ENCODE peak calls at places on chromosome 11, in nine cellular contexts. K is thoracic aorta; G is neural progenitor cell; D is iPS DF 6.9; N is CD4-positive, alpha-beta memory T cell; Y is prostate gland; U is fibroblast of lung; B is tibial artery; E is heart right ventricle. A is an unnamed sample. For H3K9me3 and H3K4me1, the result is how much of the 10 kb centered on the place peaks cover.

GRCh38 chr11:71452354-71453020 is 516 bp upstream of the NADSYN1 start:
- DNase-seq in G (peak), U (peak), Y (peak), K (no peak), E (peak), B (peak), N (peak), D (no peak), A (peak)

GRCh38 chr11:11876458-11876857 is 34.7 kb downstream of the USP47 start:
- DNase-seq in D (peak), B (no peak), E (no peak), U (no peak), Y (no peak), K (no peak), N (no peak), G (peak), A (no peak)

GRCh38 chr11:44835326-44835725 is 108.6 kb downstream of the TSPAN18 start:
- DNase-seq in U (no peak), E (no peak), G (no peak), D (no peak), N (no peak), K (no peak), Y (no peak), B (no peak), A (no peak)

GRCh38 chr11:86547727-86548126 is 124.7 kb downstream of the ME3 start:
- DNase-seq in E (no peak), K (no peak), N (no peak), B (no peak), G (no peak), U (no peak), D (no peak), Y (no peak), A (no peak)

GRCh38 chr11:115334932-115335788 is 169.1 kb downstream of the CADM1 start:
- DNase-seq in B (no peak), G (peak), E (no peak), D (no peak), N (no peak), K (no peak), Y (no peak), U (peak), A (peak)

GRCh38 chr11:117719480-117719879 is 77.5 kb downstream of the DSCAML1 start:
- DNase-seq in B (no peak), K (no peak), N (no peak), E (no peak), Y (no peak), U (no peak), G (no peak), D (no peak), A (no peak)

GRCh38 chr11:72015511-72016061 is 16.9 kb downstream of the IL18BP start:
- DNase-seq in N (no peak), B (no peak), E (no peak), K (no peak), U (peak), G (peak), Y (no peak), D (no peak), A (no peak)

GRCh38 chr11:57493507-57494503 is 21.7 kb downstream of the SLC43A1 start:
- DNase-seq in D (peak), B (no peak), N (peak), K (no peak), E (peak), Y (peak), G (peak), U (no peak), A (peak)

GRCh38 chr11:30758012-30758411 is 171.9 kb upstream of the MPPED2 start:
- DNase-seq in G (no peak), K (no peak), N (no peak), B (no peak), D (no peak), E (no peak), Y (no peak), U (no peak), A (no peak)

GRCh38 chr11:117573326-117573725 is 223.7 kb downstream of the DSCAML1 start:
- DNase-seq in D (no peak), Y (no peak), U (no peak), E (no peak), B (peak), G (no peak), K (no peak), N (no peak), A (no peak)

GRCh38 chr11:96200243-96200642 is 142.8 kb downstream of the MAML2 start:
- DNase-seq in Y (no peak), E (no peak), U (peak), K (no peak), G (no peak), N (no peak), D (no peak), B (no peak), A (no peak)

GRCh38 chr11:65625628-65626342 is 10.2 kb downstream of the PCNX3 start:
- DNase-seq in Y (peak), E (peak), B (peak), K (no peak), D (no peak), U (no peak), N (peak), G (peak), A (peak)

GRCh38 chr11:21110378-21110777 is 441.0 kb downstream of the NELL1 start:
- DNase-seq in G (no peak), Y (no peak), N (no peak), E (no peak), D (no peak), K (no peak), U (no peak), B (no peak), A (no peak)

GRCh38 chr11:7609521-7609920 is 63.8 kb downstream of the CYB5R2 start:
- DNase-seq in K (no peak), U (no peak), E (no peak), N (no peak), Y (no peak), B (no peak), G (no peak), D (no peak), A (no peak)

GRCh38 chr11:3135491-3136440 is 29.3 kb downstream of the OSBPL5 start:
- DNase-seq in N (no peak), G (peak), B (no peak), Y (no peak), D (no peak), E (peak), U (no peak), K (no peak), A (no peak)

GRCh38 chr11:130220311-130221030 is 60.9 kb downstream of the ST14 start:
- DNase-seq in N (no peak), K (no peak), G (no peak), B (no peak), E (no peak), D (no peak), U (no peak), Y (no peak), A (no peak)

GRCh38 chr11:130561441-130561881 is 113.0 kb downstream of the ADAMTS15 start:
- DNase-seq in N (no peak), Y (no peak), G (no peak), D (no peak), K (no peak), B (no peak), E (no peak), U (peak), A (no peak)

GRCh38 chr11:126840201-126840886 is 160.2 kb downstream of the KIRREL3 start:
- DNase-seq in D (no peak), N (no peak), G (no peak), B (no peak), K (no peak), U (peak), E (no peak), Y (no peak), A (no peak)

GRCh38 chr11:7487360-7487759 is 2.1 kb downstream of the OLFML1 start:
- DNase-seq in B (no peak), N (no peak), E (no peak), G (no peak), U (no peak), D (no peak), K (no peak), Y (no peak), A (no peak)

GRCh38 chr11:78841451-78842060 is 266.9 kb upstream of the NARS2 start:
- DNase-seq in B (no peak), N (no peak), G (no peak), E (no peak), U (peak), K (no peak), Y (no peak), D (no peak), A (no peak)

GRCh38 chr11:64447717-64448598 is 89.0 kb downstream of the RPS6KA4 start:
- DNase-seq in D (no peak), K (no peak), G (no peak), N (no peak), E (peak), U (peak), Y (peak), B (peak), A (peak)

GRCh38 chr11:12801976-12802375 is 127.8 kb downstream of the TEAD1 start:
- DNase-seq in D (no peak), E (no peak), B (no peak), K (no peak), U (no peak), G (no peak), Y (no peak), N (no peak), A (no peak)

GRCh38 chr11:105149477-105149876 is 9.9 kb upstream of the CARD18 start:
- DNase-seq in N (no peak), E (no peak), K (no peak), D (no peak), Y (no peak), B (no peak), U (no peak), G (no peak), A (no peak)

GRCh38 chr11:37630866-37631265 is 1032.8 kb upstream of the RAG2 start:
- DNase-seq in K (no peak), G (no peak), N (no peak), D (no peak), U (no peak), B (no peak), E (no peak), Y (no peak), A (no peak)

GRCh38 chr11:60970369-60970774 is 1.1 kb upstream of the CD6 start:
- DNase-seq in G (peak), N (peak), D (no peak), Y (no peak), U (peak), E (peak), K (no peak), B (peak), A (peak)

GRCh38 chr11:100546714-100547113 is 140.4 kb upstream of the ARHGAP42 start:
- DNase-seq in N (no peak), E (no peak), B (no peak), G (no peak), D (no peak), Y (no peak), U (peak), K (no peak), A (peak)

GRCh38 chr11:48193876-48194275 is 22.7 kb upstream of the OR4B1 start:
- DNase-seq in Y (no peak), K (no peak), E (no peak), G (no peak), D (no peak), U (peak), B (no peak), N (no peak), A (no peak)

GRCh38 chr11:128189823-128190222 is 397.5 kb downstream of the ETS1 start:
- DNase-seq in K (no peak), Y (no peak), E (no peak), U (no peak), G (no peak), B (no peak), N (no peak), D (no peak), A (no peak)

GRCh38 chr11:36091256-36091811 is 147.5 kb downstream of the LDLRAD3 start:
- DNase-seq in B (no peak), N (no peak), K (no peak), G (no peak), U (peak), D (no peak), Y (no peak), E (no peak), A (no peak)

GRCh38 chr11:111414267-111414931 is 35.3 kb upstream of the POU2AF1 start:
- DNase-seq in E (no peak), B (no peak), K (no peak), N (no peak), D (no peak), U (no peak), G (no peak), Y (no peak), A (no peak)

GRCh38 chr11:21511835-21512440 is 680.9 kb upstream of the ANO5 start:
- DNase-seq in U (peak), B (no peak), Y (peak), N (no peak), E (peak), G (peak), D (peak), K (no peak), A (peak)

GRCh38 chr11:88508558-88508807 is 170.9 kb upstream of the CTSC start:
- DNase-seq in G (no peak), Y (no peak), B (no peak), E (no peak), D (no peak), N (no peak), K (no peak), U (no peak), A (no peak)

GRCh38 chr11:16261836-16262644 is 94.3 kb downstream of the SOX6 start:
- DNase-seq in E (no peak), B (no peak), G (no peak), Y (no peak), U (no peak), K (no peak), D (no peak), N (no peak), A (peak)

GRCh38 chr11:123450593-123450992 is 20.5 kb downstream of the GRAMD1B start:
- DNase-seq in B (no peak), G (no peak), D (no peak), N (no peak), E (no peak), K (no peak), Y (no peak), U (peak), A (no peak)

GRCh38 chr11:86753376-86753775 is 47.0 kb upstream of the PRSS23 start:
- DNase-seq in N (no peak), K (no peak), Y (no peak), G (no peak), U (no peak), B (no peak), D (no peak), E (no peak), A (no peak)

GRCh38 chr11:118052581-118053206 is 24.2 kb upstream of the TMPRSS4 start:
- DNase-seq in N (no peak), U (no peak), D (no peak), K (no peak), G (no peak), E (no peak), B (no peak), Y (no peak), A (no peak)

GRCh38 chr11:116686891-116687290 is 85.9 kb downstream of the BUD13 start:
- DNase-seq in U (no peak), N (no peak), E (no peak), K (no peak), Y (no peak), B (no peak), G (no peak), D (no peak), A (no peak)

GRCh38 chr11:95520765-95521542 is 268.6 kb downstream of the FAM76B start:
- DNase-seq in G (no peak), K (no peak), Y (peak), E (no peak), U (peak), D (no peak), N (no peak), B (no peak), A (no peak)

GRCh38 chr11:65559951-65560537 is 1.9 kb upstream of the LTBP3 start:
- DNase-seq in U (peak), D (no peak), Y (no peak), E (no peak), N (no peak), B (no peak), G (no peak), K (peak), A (peak)

GRCh38 chr11:133835258-133836075 is 9.8 kb downstream of the SPATA19 start:
- DNase-seq in B (no peak), E (no peak), Y (peak), D (peak), N (peak), K (no peak), U (peak), G (peak), A (peak)

DNA sequence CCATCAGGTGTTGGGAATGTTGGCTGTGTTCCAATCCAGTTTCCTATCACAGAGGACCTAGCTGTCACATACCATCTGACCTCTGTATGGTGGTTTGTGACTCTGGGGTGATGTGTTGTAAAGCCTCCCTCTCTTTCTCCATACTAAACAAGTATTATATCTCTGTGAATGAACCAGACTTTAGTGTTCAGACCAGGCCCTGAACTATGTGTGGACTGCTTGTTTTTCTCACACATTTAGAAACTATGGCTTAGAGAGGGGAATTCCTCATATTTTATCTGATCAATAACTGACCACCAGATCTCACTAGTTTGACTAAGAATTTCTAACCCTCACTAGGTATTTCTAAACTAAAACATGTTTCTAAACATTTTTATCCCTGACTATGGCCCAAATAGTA is 17.5 kb downstream of the NCR3LG1 start:
- DNase-seq in Y (no peak), K (no peak), N (no peak), E (no peak), D (no peak), U (no peak), B (no peak), G (no peak), A (no peak)
- H3K9me3 ChIP-seq in Y (under half), K (under half), N (under half), E (half or more), D (under half), U (under half), B (under half), G (under half), A (under half)

GRCh38 chr11:121450424-121450823 is 1.7 kb upstream of the SORL1 start:
- DNase-seq in D (no peak), U (no peak), Y (no peak), K (no peak), B (no peak), N (peak), G (no peak), E (no peak), A (no peak)

GRCh38 chr11:121452609-121453150 is at the start of gene SORL1-AS1:
- DNase-seq in B (no peak), K (no peak), Y (no peak), G (peak), N (peak), U (no peak), D (no peak), E (no peak), A (peak)

GRCh38 chr11:121449626-121450025 is 2.5 kb upstream of the SORL1 start:
- DNase-seq in E (no peak), D (no peak), K (no peak), N (no peak), B (no peak), G (no peak), Y (no peak), U (no peak), A (no peak)

GRCh38 chr11:121451982-121452608 is at the start of gene SORL1:
- DNase-seq in E (peak), U (peak), N (peak), Y (peak), K (no peak), G (peak), D (peak), B (peak), A (peak)

DNA sequence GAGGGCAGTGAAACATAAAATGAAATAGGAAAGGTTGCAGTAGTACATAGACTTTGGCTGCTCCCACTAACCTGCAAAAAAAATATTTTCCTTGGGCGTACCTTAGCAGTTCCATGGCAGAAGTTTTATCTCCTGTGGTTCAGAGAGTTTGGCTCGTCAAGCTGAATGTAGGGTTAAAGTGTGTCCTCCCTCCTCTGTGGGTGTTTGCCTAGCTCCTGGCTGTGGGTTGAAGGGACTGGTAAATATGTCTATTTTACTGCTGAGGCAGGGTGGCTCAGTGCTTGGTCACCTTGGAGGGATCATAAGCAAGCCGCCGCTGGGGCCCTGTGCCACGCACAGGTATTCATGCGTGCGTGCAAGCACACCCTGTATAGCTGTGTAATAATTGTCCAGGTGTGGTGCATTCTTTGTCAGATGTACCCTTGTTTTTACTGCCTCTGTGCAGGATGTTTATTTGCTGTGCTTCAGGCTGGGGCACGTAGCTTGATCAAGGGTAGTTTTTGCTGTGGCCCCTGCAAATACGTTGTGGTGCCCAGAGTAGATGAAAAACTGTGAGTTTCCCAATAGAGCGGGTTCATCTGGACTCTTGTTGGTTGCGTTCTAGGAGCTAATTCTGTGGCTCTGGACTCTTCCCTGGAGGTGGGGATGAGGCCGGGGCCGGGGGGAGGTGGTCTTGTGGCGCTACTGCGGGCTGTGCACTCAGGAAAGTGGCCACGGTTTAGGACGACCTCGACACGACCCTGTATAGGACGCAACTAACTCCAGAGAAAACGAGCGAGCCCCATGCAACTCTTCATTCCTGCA is 734 bp upstream of the SORL1 start:
- DNase-seq in D (no peak), E (no peak), B (no peak), Y (peak), N (peak), U (no peak), G (no peak), K (no peak), A (peak)
- H3K4me1 ChIP-seq in D (under half), E (under half), B (under half), Y (under half), N (half or more), U (under half), G (under half), K (under half), A (under half)

DNA sequence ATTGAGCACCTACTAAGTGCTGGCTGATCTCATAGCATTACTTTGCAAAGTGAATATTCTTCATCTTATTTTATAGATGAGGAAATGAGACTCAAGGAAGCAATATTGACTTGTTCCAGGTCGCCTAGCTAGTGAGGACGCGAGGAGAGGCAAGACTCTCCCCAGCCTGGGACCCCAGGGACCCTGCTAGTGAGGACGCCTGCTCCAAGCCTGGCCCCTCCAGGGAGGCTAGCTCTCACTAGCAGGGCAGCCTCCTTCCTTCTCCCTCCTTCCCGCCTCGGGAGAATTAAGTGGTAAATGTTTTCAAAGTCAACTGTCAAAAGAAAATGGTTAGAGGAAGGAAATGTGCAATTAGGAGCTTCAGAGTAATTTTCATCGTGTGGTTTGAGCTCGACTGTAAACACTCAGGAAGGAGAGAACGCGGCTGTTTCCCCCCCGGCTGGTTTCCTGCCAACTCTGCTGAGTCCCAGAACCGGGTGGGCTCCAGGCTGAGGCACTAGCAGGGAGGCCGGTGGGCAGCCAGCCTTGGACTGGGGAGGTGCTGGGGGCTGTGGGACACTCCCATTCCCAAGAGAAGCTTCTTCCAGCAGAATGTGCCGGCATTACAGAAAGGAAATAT is 17.9 kb downstream of the MYEOV start:
- DNase-seq in U (no peak), G (no peak), K (no peak), N (no peak), B (no peak), Y (no peak), D (no peak), E (no peak), A (peak)
- H3K4me3 ChIP-seq in U (no peak), G (no peak), K (no peak), N (no peak), B (no peak), Y (no peak), D (no peak), E (no peak), A (no peak)

GRCh38 chr11:32429477-32429876 is 5.9 kb downstream of the WT1 start:
- DNase-seq in Y (no peak), N (no peak), E (no peak), G (peak), U (no peak), K (no peak), B (no peak), D (no peak), A (no peak)
- H3K9me3 ChIP-seq in Y (under half), N (under half), E (under half), G (under half), U (under half), K (under half), B (under half), D (under half), A (under half)